ENCODE peak calls at places on chromosomes 16 and 17, in nine cellular contexts. X, V, K, F, G, Y, Q, A and E are unnamed samples.
A peak's percentile ranks its signal among the peaks of the same experiment; 100 is the strongest.

GRCh38 chr16:30912794-30913412 is 10.5 kb upstream of the FBXL19 start:
- DNase-seq in X (no peak), V (no peak), K (no peak), F (no peak), G (no peak), Y (no peak), Q (no peak), A (no peak), E (no peak)

GRCh38 chr17:77254961-77255741 is 114.4 kb downstream of the SEC14L1 start:
- DNase-seq in X (no peak), V (no peak), K (no peak), F (peak; percentile 91), G (no peak), Y (peak; percentile 25), Q (no peak), A (peak; percentile 96), E (peak; percentile 98)

GRCh38 chr16:23052908-23053580 is 96.2 kb downstream of the USP31 start:
- DNase-seq in X (no peak), V (no peak), K (no peak), F (no peak), G (no peak), Y (no peak), Q (no peak), A (no peak), E (no peak)

GRCh38 chr16:14193316-14193871 is 122.3 kb downstream of the MRTFB start:
- DNase-seq in X (no peak), V (no peak), K (no peak), F (no peak), G (no peak), Y (no peak), Q (no peak), A (no peak), E (no peak)

GRCh38 chr16:87461466-87461975 is 31.3 kb downstream of the ZCCHC14 start:
- DNase-seq in X (no peak), V (no peak), K (peak; percentile 91), F (no peak), G (no peak), Y (peak; percentile 89), Q (no peak), A (peak; percentile 55), E (peak; percentile 93)

GRCh38 chr17:77371117-77371887 is 230.5 kb downstream of the SEC14L1 start:
- DNase-seq in X (no peak), V (no peak), K (no peak), F (peak; percentile 87), G (no peak), Y (no peak), Q (no peak), A (no peak), E (no peak)

GRCh38 chr16:25143898-25144297 is 32.4 kb downstream of the LCMT1 start:
- DNase-seq in X (no peak), V (no peak), K (no peak), F (no peak), G (no peak), Y (peak; percentile 26), Q (no peak), A (peak; percentile 27), E (no peak)

GRCh38 chr17:32323784-32324590 is 18.0 kb downstream of the C17orf75 start:
- DNase-seq in X (no peak), V (no peak), K (no peak), F (peak; percentile 26), G (no peak), Y (peak; percentile 60), Q (no peak), A (peak; percentile 33), E (peak; percentile 72)

GRCh38 chr16:62755938-62756337 is 719.7 kb upstream of the CDH8 start:
- DNase-seq in X (no peak), V (no peak), K (no peak), F (no peak), G (no peak), Y (no peak), Q (no peak), A (no peak), E (no peak)

GRCh38 chr17:57861000-57861736 is 11.3 kb upstream of the MRPS23 start:
- DNase-seq in X (no peak), V (no peak), K (no peak), F (peak; percentile 41), G (no peak), Y (peak; percentile 41), Q (no peak), A (peak; percentile 46), E (no peak)